ENCODE peak calls at places on chromosome 11, in nine cellular contexts. P is fibroblast of pulmonary artery, J is endothelial cell, X is fibroblast of mammary gland, M is GM10248, D is pancreas, C is heart right ventricle, Y is esophagus squamous epithelium, Z is D721Med. B is an unnamed sample.

GRCh38 chr11:126102436-126102894 is 39.8 kb upstream of the CDON start:
- DNase-seq in M (no peak), X (no peak), Z (no peak), P (peak; percentile 45), J (no peak), C (peak; percentile 49), D (peak; percentile 43), Y (no peak), B (no peak)

GRCh38 chr11:12029738-12030363 is 21.4 kb upstream of the DKK3 start:
- DNase-seq in C (no peak), Y (no peak), X (peak; percentile 73), J (no peak), D (no peak), P (no peak), Z (no peak), M (no peak), B (no peak)

GRCh38 chr11:77100166-77101042 is 2.2 kb upstream of the OMP start:
- DNase-seq in P (no peak), Z (no peak), M (no peak), J (no peak), X (no peak), Y (no peak), D (no peak), C (no peak), B (no peak)

GRCh38 chr11:129766858-129767604 is 48.6 kb upstream of the TMEM45B start:
- DNase-seq in Z (no peak), X (peak; percentile 21), D (no peak), P (peak; percentile 48), J (peak; percentile 53), Y (no peak), M (no peak), C (no peak), B (no peak)

GRCh38 chr11:31114437-31114836 is 255.1 kb downstream of the DCDC1 start:
- DNase-seq in J (no peak), X (no peak), C (no peak), D (no peak), Z (no peak), M (no peak), Y (no peak), P (no peak), B (no peak)

GRCh38 chr11:84673753-84674152 is 953.4 kb downstream of the DLG2 start:
- DNase-seq in X (peak; percentile 39), M (no peak), D (no peak), P (no peak), C (no peak), J (no peak), Y (no peak), Z (no peak), B (no peak)

GRCh38 chr11:48019230-48019584 is 38.8 kb downstream of the PTPRJ start:
- DNase-seq in P (peak; percentile 31), C (no peak), X (no peak), J (no peak), D (no peak), Z (no peak), Y (no peak), M (no peak), B (no peak)

GRCh38 chr11:114111369-114112042 is 52.0 kb downstream of the ZBTB16 start:
- DNase-seq in X (peak; percentile 98), Y (no peak), M (no peak), D (no peak), Z (no peak), C (no peak), J (no peak), P (peak; percentile 87), B (no peak)

GRCh38 chr11:554824-555499 is 5.6 kb downstream of the LMNTD2 start:
- DNase-seq in C (peak; percentile 64), J (no peak), P (peak; percentile 40), X (peak; percentile 22), Z (peak; percentile 45), Y (no peak), M (peak; percentile 89), D (peak; percentile 83), B (peak; percentile 70)

GRCh38 chr11:65777821-65778361 is 2.9 kb downstream of the AP5B1 start:
- DNase-seq in M (no peak), J (no peak), Y (no peak), Z (no peak), D (no peak), X (no peak), C (no peak), P (no peak), B (no peak)

GRCh38 chr11:117572129-117572528 is 224.9 kb downstream of the DSCAML1 start:
- DNase-seq in Y (no peak), Z (no peak), D (no peak), M (no peak), C (no peak), J (no peak), X (no peak), P (no peak), B (no peak)

GRCh38 chr11:68610452-68611116 is 73.8 kb upstream of the GAL start:
- DNase-seq in M (no peak), Z (no peak), J (no peak), X (peak; percentile 22), Y (no peak), D (no peak), C (no peak), P (peak; percentile 35), B (no peak)
- TF ChIP-seq CTCF in M (peak; percentile 10), Z (peak; percentile 7), J (no peak), X (peak; percentile 38), Y (no peak), D (no peak), C (peak; percentile 28), P (peak; percentile 33), B (no peak)

DNA sequence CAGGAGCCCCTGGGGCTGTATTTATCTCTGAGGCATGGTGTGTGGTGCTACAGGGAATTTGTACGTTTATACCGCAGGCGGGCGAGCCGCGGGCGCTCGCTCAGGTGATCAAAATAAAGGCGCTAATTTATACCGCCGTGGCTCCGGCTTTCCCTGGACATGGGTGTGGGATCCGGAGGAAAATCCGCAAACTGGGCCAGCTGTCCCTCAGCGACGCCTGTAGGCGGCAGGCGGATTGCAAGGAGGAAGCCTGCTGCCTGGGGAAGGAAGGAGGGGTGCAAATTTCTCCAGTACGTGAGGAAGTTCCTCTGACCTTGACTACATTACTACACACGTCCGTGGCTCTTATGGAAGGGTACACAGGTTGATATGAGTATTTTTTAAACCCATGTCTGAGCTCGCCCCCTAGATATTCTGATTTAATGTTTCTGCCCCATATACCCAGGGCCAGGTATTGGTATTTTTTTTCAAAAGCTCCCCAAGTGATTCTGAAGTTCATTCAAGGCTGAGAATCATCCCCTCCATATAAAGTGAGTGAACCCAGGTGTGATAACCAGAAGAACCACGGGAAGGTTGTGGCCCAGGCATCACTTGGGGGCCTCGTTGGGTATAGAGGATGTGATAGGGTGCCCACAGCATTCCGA is 2.8 kb downstream of the MYOD1 start:
- DNase-seq in Y (no peak), J (peak; percentile 60), P (peak; percentile 21), D (no peak), Z (no peak), X (peak; percentile 31), M (no peak), C (no peak), B (no peak)
- TF ChIP-seq CTCF in Y (no peak), J (peak; percentile 37), P (peak; percentile 45), D (no peak), Z (peak; percentile 59), X (peak; percentile 57), M (peak; percentile 20), C (peak; percentile 36), B (no peak)

GRCh38 chr11:9663699-9664275 is at the start of gene SWAP70:
- DNase-seq in P (peak; percentile 91), Y (peak; percentile 67), J (peak; percentile 95), C (peak; percentile 92), Z (no peak), M (peak; percentile 93), X (peak; percentile 88), D (peak; percentile 89), B (peak; percentile 97)
- TF ChIP-seq CTCF in P (peak; percentile 52), Y (no peak), J (peak; percentile 35), C (peak; percentile 55), Z (peak; percentile 4), M (no peak), X (peak; percentile 45), D (peak; percentile 42), B (no peak)

GRCh38 chr11:36053901-36054300 is 110.0 kb downstream of the LDLRAD3 start:
- DNase-seq in X (no peak), J (no peak), C (no peak), M (no peak), Y (no peak), Z (no peak), P (peak; percentile 89), D (no peak), B (no peak)
- TF ChIP-seq CTCF in X (no peak), J (no peak), C (no peak), M (no peak), Y (no peak), Z (no peak), P (peak; percentile 36), D (no peak), B (no peak)

GRCh38 chr11:57461841-57462489 is 1.6 kb downstream of the RTN4RL2 start:
- DNase-seq in X (no peak), Y (no peak), Z (no peak), J (no peak), P (no peak), C (no peak), M (no peak), D (no peak), B (no peak)

GRCh38 chr11:57458410-57459111 is 1.8 kb upstream of the RTN4RL2 start:
- DNase-seq in J (peak; percentile 61), P (no peak), M (peak; percentile 69), Y (no peak), D (peak; percentile 58), X (peak; percentile 30), C (peak; percentile 70), Z (no peak), B (peak; percentile 63)

GRCh38 chr11:57460756-57461749 is 725 bp downstream of the RTN4RL2 start:
- DNase-seq in Y (no peak), D (peak; percentile 50), M (peak; percentile 21), X (no peak), Z (no peak), C (no peak), J (no peak), P (no peak), B (peak; percentile 27)

GRCh38 chr11:57459112-57460016 is 964 bp upstream of the RTN4RL2 start:
- DNase-seq in C (peak; percentile 23), J (peak; percentile 26), D (peak; percentile 49), Y (no peak), P (no peak), Z (no peak), M (peak; percentile 32), X (no peak), B (peak; percentile 42)

GRCh38 chr11:57460017-57460755 is at the start of gene RTN4RL2:
- DNase-seq in P (peak; percentile 50), Z (peak; percentile 87), D (peak; percentile 56), J (peak; percentile 51), M (peak; percentile 81), X (peak; percentile 57), C (peak; percentile 62), Y (no peak), B (peak; percentile 35)
- TF ChIP-seq CTCF in P (peak; percentile 11), Z (peak; percentile 28), D (peak; percentile 6), J (peak; percentile 45), M (peak; percentile 45), X (peak; percentile 5), C (peak; percentile 10), Y (no peak), B (no peak)

DNA sequence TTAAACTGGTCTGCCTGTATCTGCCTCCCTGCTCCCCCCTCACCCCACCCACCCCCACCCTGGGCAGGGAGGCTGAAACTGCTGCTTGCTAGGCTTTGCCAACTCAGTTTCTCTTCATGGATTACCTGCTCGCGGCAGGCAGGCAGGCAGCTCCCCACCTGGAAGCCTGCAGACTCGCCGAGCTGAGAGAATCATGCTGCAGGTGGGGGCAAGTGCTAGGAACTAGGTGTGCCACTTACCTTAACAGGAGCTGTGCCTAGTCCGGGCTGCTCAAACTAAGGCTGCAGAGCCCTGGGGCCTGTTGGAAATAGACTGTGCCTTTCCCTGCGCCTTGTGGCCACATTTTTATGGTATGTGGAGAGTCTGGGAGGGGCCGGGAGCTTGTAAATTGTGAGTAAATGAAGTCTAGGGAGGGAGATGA is 30.3 kb downstream of the MARK2 start:
- DNase-seq in D (no peak), J (no peak), X (no peak), M (no peak), Z (no peak), P (no peak), C (no peak), Y (no peak), B (no peak)
- TF ChIP-seq CTCF in D (no peak), J (no peak), X (no peak), M (no peak), Z (no peak), P (no peak), C (no peak), Y (no peak), B (no peak)

B was measured in activated B cell treated with CpG ODN at 0.5 μM for 24 hours.